ENCODE peak calls at places on chromosomes 2 and 18, in four cellular contexts. One of them, this sample, is unnamed.
A peak's percentile ranks its signal among the peaks of the same experiment; 100 is the strongest.

GRCh38 chr2:149926149-149926548 is 338.6 kb upstream of the MMADHC start:
- DNase-seq in Calu3: no peak
- DNase-seq in mammary epithelial cell: no peak
- DNase-seq in astrocyte of the spinal cord: no peak
- DNase-seq in this sample: no peak

GRCh38 chr18:75811156-75811555 is 383.7 kb upstream of the SMIM21 start:
- DNase-seq in Calu3: no peak
- DNase-seq in mammary epithelial cell: no peak
- DNase-seq in astrocyte of the spinal cord: no peak
- DNase-seq in this sample: no peak

GRCh38 chr2:74020717-74021406 is 36.2 kb downstream of the TET3 start:
- DNase-seq in Calu3: no peak
- DNase-seq in mammary epithelial cell: no peak
- DNase-seq in astrocyte of the spinal cord: no peak
- DNase-seq in this sample: no peak

GRCh38 chr18:1585881-1586488 is 681.3 kb downstream of the ADCYAP1 start:
- DNase-seq in Calu3: no peak
- DNase-seq in mammary epithelial cell: peak; percentile 13
- DNase-seq in astrocyte of the spinal cord: peak; percentile 49
- DNase-seq in this sample: peak; percentile 52

GRCh38 chr2:55804535-55804934 is 110.9 kb upstream of the PNPT1 start:
- DNase-seq in Calu3: no peak
- DNase-seq in mammary epithelial cell: no peak
- DNase-seq in astrocyte of the spinal cord: no peak
- DNase-seq in this sample: no peak

GRCh38 chr2:204896146-204896545 is 350.9 kb downstream of the PARD3B start:
- DNase-seq in Calu3: no peak
- DNase-seq in mammary epithelial cell: no peak
- DNase-seq in astrocyte of the spinal cord: no peak
- DNase-seq in this sample: no peak

GRCh38 chr18:35673682-35674081 is 92.1 kb downstream of the GALNT1 start:
- DNase-seq in Calu3: no peak
- DNase-seq in mammary epithelial cell: no peak
- DNase-seq in astrocyte of the spinal cord: no peak
- DNase-seq in this sample: peak; percentile 65

GRCh38 chr2:61626827-61627226 is 88.7 kb upstream of the XPO1 start:
- DNase-seq in Calu3: no peak
- DNase-seq in mammary epithelial cell: no peak
- DNase-seq in astrocyte of the spinal cord: no peak
- DNase-seq in this sample: no peak

GRCh38 chr2:18096836-18097405 is 218.5 kb downstream of the KCNS3 start:
- DNase-seq in Calu3: no peak
- DNase-seq in mammary epithelial cell: peak; percentile 30
- DNase-seq in astrocyte of the spinal cord: no peak
- DNase-seq in this sample: no peak

GRCh38 chr2:71933467-71934319 is 214.0 kb downstream of the CYP26B1 start:
- DNase-seq in Calu3: peak; percentile 43
- DNase-seq in mammary epithelial cell: peak; percentile 15
- DNase-seq in astrocyte of the spinal cord: no peak
- DNase-seq in this sample: peak; percentile 46

GRCh38 chr2:84873350-84873749 is 7.5 kb downstream of the TRABD2A start:
- DNase-seq in Calu3: no peak
- DNase-seq in mammary epithelial cell: no peak
- DNase-seq in astrocyte of the spinal cord: no peak
- DNase-seq in this sample: no peak

GRCh38 chr18:48090021-48090420 is 159.6 kb upstream of the SMAD2 start:
- DNase-seq in Calu3: no peak
- DNase-seq in mammary epithelial cell: no peak
- DNase-seq in astrocyte of the spinal cord: no peak
- DNase-seq in this sample: no peak

GRCh38 chr2:233830111-233830760 is 24.1 kb downstream of the HJURP start:
- DNase-seq in Calu3: no peak
- DNase-seq in mammary epithelial cell: no peak
- DNase-seq in astrocyte of the spinal cord: no peak
- DNase-seq in this sample: no peak

GRCh38 chr2:55869637-55870325 is 53.8 kb downstream of the EFEMP1 start:
- DNase-seq in Calu3: no peak
- DNase-seq in mammary epithelial cell: no peak
- DNase-seq in astrocyte of the spinal cord: peak; percentile 57
- DNase-seq in this sample: no peak

GRCh38 chr18:28153485-28154065 is 23.4 kb downstream of the CDH2 start:
- DNase-seq in Calu3: no peak
- DNase-seq in mammary epithelial cell: no peak
- DNase-seq in astrocyte of the spinal cord: no peak
- DNase-seq in this sample: no peak

GRCh38 chr18:71707400-71707799 is 836.7 kb downstream of the CBLN2 start:
- DNase-seq in Calu3: no peak
- DNase-seq in mammary epithelial cell: no peak
- DNase-seq in astrocyte of the spinal cord: no peak
- DNase-seq in this sample: peak; percentile 0

GRCh38 chr2:146661494-146662096 is 1183.2 kb upstream of the ACVR2A start:
- DNase-seq in Calu3: no peak
- DNase-seq in mammary epithelial cell: peak; percentile 13
- DNase-seq in astrocyte of the spinal cord: peak; percentile 63
- DNase-seq in this sample: peak; percentile 36

GRCh38 chr2:74457129-74457548 is 1.1 kb upstream of the WBP1 start:
- DNase-seq in Calu3: no peak
- DNase-seq in mammary epithelial cell: no peak
- DNase-seq in astrocyte of the spinal cord: peak; percentile 41
- DNase-seq in this sample: peak; percentile 22

DNA sequence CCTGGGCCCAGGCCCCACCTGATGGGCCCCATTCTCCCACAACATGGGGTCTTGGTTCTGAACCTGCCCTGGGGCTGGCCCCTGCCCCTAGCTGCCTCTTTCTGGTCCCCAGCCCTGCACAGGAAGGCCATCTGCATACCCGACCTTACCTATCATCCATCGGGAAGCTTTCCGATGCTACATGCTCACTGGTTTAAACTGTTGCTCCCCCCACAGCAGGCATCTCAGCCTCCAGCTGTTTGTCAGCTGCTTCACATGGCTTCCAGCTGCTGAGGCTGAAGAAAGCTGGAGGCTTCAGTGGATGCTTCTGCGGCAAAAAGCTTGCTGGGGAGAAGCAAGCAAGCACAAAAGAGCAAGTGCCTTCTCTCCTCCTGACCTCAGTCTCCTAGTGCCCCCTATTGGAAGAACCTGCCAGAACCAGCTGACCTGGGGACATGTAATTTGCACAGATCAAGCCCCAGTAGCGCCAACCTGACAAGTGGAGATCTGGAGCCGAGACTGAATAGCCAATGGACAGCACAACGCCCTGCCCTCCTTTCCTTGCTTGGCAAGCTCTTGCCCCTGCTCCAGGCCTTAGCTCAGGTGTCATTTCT is 24.1 kb upstream of the RHOB start:
- DNase-seq in Calu3: no peak
- DNase-seq in mammary epithelial cell: peak; percentile 39
- DNase-seq in astrocyte of the spinal cord: peak; percentile 34
- DNase-seq in this sample: no peak
- TF ChIP-seq CTCF in Calu3: no peak
- TF ChIP-seq CTCF in mammary epithelial cell: peak; percentile 66
- TF ChIP-seq CTCF in astrocyte of the spinal cord: no peak
- TF ChIP-seq CTCF in this sample: peak; percentile 50

GRCh38 chr2:60503923-60504514 is 49.4 kb downstream of the BCL11A start:
- DNase-seq in Calu3: no peak
- DNase-seq in mammary epithelial cell: peak; percentile 63
- DNase-seq in astrocyte of the spinal cord: no peak
- DNase-seq in this sample: peak; percentile 66
- TF ChIP-seq CTCF in Calu3: no peak
- TF ChIP-seq CTCF in mammary epithelial cell: peak; percentile 55
- TF ChIP-seq CTCF in astrocyte of the spinal cord: no peak
- TF ChIP-seq CTCF in this sample: peak; percentile 23

DNA sequence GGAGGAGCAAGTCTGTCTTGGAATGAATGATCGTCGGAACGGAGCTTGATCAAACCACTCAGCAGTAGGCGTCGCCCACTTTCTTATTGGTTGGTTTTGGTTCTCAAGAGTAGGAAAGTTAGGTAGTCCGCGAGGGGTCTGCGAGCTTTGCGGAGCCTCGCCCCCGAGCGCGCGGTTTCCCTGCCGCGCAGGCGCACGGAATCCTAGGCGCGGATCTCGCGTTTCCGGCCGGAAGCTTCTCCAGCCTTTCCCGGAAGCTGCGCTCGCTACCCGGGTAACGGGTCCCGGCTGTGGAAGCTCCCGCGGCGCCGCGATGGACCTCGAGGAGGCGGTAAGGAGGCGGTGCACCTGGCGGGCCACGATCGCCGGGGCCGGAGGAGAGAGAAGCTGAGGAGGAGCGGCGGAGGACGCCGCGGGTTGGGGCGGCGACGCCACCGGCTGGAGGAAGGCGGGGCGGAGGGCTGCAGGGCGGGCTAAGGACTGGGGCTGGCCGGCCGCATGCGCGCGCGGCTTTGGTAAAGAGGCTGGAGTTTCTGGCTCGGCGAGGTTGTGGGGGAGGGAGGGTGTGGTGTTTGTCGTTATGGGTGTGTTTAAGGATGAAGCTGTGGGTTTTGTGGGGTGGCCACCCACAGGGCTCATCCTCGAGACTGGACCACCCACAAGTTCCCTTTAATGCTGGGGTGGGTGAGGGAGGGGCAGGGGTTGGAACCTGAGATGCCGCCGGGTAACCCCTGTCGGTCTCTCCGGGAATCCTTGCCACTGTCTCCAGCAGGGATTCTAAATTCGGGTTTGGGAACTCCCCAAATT is at the start of gene TAF1B:
- DNase-seq in Calu3: peak; percentile 88
- DNase-seq in mammary epithelial cell: peak; percentile 95
- DNase-seq in astrocyte of the spinal cord: peak; percentile 95
- DNase-seq in this sample: peak; percentile 85
- TF ChIP-seq CTCF in Calu3: no peak
- TF ChIP-seq CTCF in mammary epithelial cell: peak; percentile 57
- TF ChIP-seq CTCF in astrocyte of the spinal cord: peak; percentile 36
- TF ChIP-seq CTCF in this sample: peak; percentile 64

GRCh38 chr2:173571021-173571821 is 216.5 kb downstream of the CDCA7 start:
- DNase-seq in Calu3: peak; percentile 34
- DNase-seq in mammary epithelial cell: peak; percentile 30
- DNase-seq in astrocyte of the spinal cord: peak; percentile 55
- DNase-seq in this sample: peak; percentile 59
- TF ChIP-seq CTCF in Calu3: peak; percentile 75
- TF ChIP-seq CTCF in mammary epithelial cell: peak; percentile 52
- TF ChIP-seq CTCF in astrocyte of the spinal cord: peak; percentile 42
- TF ChIP-seq CTCF in this sample: peak; percentile 39

GRCh38 chr2:47006374-47007220 is 91.0 kb upstream of the MCFD2 start:
- DNase-seq in Calu3: no peak
- DNase-seq in mammary epithelial cell: no peak
- DNase-seq in astrocyte of the spinal cord: no peak
- DNase-seq in this sample: no peak
- TF ChIP-seq CTCF in Calu3: no peak
- TF ChIP-seq CTCF in mammary epithelial cell: no peak
- TF ChIP-seq CTCF in astrocyte of the spinal cord: no peak
- TF ChIP-seq CTCF in this sample: no peak

DNA sequence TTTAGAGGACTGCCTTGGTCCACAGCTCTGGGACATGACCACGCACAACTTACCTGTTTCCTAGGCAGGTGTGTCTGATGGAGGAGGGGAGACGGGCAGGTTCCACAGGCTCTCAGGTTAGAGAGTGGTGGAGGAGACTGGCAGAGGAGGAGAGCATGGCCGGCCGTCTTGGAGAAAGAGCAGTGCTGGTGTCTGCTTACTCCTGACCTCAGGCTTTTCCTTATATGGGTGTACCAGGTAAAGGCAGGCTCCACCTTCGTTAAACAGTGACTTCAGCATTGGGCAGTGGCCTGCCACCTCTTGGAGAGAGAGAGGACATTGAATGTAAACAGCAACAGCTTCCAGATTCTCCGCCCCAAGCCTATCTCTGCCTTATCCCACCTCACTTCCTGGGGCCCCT is at the start of gene CAPN13:
- DNase-seq in Calu3: peak; percentile 80
- DNase-seq in mammary epithelial cell: peak; percentile 1
- DNase-seq in astrocyte of the spinal cord: no peak
- DNase-seq in this sample: peak; percentile 73
- TF ChIP-seq CTCF in Calu3: peak; percentile 31
- TF ChIP-seq CTCF in mammary epithelial cell: peak; percentile 12
- TF ChIP-seq CTCF in astrocyte of the spinal cord: no peak
- TF ChIP-seq CTCF in this sample: peak; percentile 44

GRCh38 chr2:159680692-159681091 is 31.6 kb upstream of the MARCHF7 start:
- DNase-seq in Calu3: no peak
- DNase-seq in mammary epithelial cell: no peak
- DNase-seq in astrocyte of the spinal cord: no peak
- DNase-seq in this sample: no peak

GRCh38 chr2:159677654-159678053 is 34.7 kb upstream of the MARCHF7 start:
- DNase-seq in Calu3: no peak
- DNase-seq in mammary epithelial cell: no peak
- DNase-seq in astrocyte of the spinal cord: peak; percentile 31
- DNase-seq in this sample: peak; percentile 40
- TF ChIP-seq CTCF in Calu3: no peak
- TF ChIP-seq CTCF in mammary epithelial cell: peak; percentile 42
- TF ChIP-seq CTCF in astrocyte of the spinal cord: peak; percentile 31
- TF ChIP-seq CTCF in this sample: no peak

DNA sequence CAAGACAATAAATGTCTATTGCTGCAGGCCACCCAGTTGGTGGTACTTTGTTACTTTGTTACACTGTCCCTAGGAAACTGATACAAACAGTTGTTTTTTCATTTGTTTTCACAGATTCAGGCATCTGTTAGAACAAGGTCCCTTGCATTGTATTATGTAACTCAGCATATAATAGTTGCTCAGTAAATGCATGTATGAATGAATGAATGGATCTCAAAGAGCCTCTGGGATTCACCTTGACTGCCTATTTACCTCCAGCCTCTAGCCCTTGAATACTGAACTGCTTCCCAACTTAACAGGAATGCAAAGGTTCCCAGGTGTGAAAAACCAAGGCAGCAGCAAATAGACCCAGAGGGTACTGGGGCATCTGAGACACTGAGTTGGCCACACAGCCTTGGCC is 27.4 kb upstream of the NEB start:
- DNase-seq in Calu3: no peak
- DNase-seq in mammary epithelial cell: no peak
- DNase-seq in astrocyte of the spinal cord: no peak
- DNase-seq in this sample: no peak
- TF ChIP-seq CTCF in Calu3: no peak
- TF ChIP-seq CTCF in mammary epithelial cell: no peak
- TF ChIP-seq CTCF in astrocyte of the spinal cord: no peak
- TF ChIP-seq CTCF in this sample: no peak

DNA sequence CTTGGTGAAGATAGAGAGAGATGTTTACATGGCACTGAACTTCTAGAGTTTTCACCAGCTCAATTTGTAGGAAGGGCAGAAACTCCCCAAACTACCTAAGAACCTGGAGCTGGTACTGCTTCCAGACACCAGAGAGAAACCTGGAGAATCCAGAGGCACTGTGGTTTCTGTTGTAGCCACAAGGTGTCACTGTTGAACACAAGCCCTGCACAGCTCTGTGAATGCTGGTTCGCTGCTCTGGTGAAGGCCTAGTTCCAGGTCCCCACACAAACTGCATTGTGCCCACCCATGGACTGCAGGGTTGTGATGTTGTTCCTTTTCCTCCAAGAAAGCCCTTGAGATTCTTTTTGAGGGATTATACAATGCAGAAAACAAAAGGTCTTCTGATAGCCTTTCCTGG is 150.5 kb upstream of the HS6ST1 start:
- DNase-seq in Calu3: no peak
- DNase-seq in mammary epithelial cell: no peak
- DNase-seq in astrocyte of the spinal cord: no peak
- DNase-seq in this sample: no peak
- TF ChIP-seq CTCF in Calu3: peak; percentile 24
- TF ChIP-seq CTCF in mammary epithelial cell: peak; percentile 39
- TF ChIP-seq CTCF in astrocyte of the spinal cord: peak; percentile 32
- TF ChIP-seq CTCF in this sample: peak; percentile 47

GRCh38 chr2:193963472-193964119 is 1693.4 kb upstream of the SLC39A10 start:
- DNase-seq in Calu3: peak; percentile 62
- DNase-seq in mammary epithelial cell: peak; percentile 37
- DNase-seq in astrocyte of the spinal cord: peak; percentile 71
- DNase-seq in this sample: peak; percentile 41
- TF ChIP-seq CTCF in Calu3: peak; percentile 61
- TF ChIP-seq CTCF in mammary epithelial cell: peak; percentile 65
- TF ChIP-seq CTCF in astrocyte of the spinal cord: peak; percentile 68
- TF ChIP-seq CTCF in this sample: peak; percentile 42